ENCODE peak calls at places on chromosomes 16 and 17, in four cellular contexts. L is ovary, J is transverse colon, F is A549. C is an unnamed sample.

GRCh38 chr17:35460354-35460851 is 11.8 kb upstream of the SLFN13 start:
- DNase-seq in L (no peak), J (peak), F (peak), C (no peak)

GRCh38 chr17:6551909-6552768 is 4.2 kb downstream of the PITPNM3 start:
- DNase-seq in L (peak), J (peak), F (no peak), C (no peak)

GRCh38 chr16:77468831-77469230 is 34.0 kb upstream of the ADAMTS18 start:
- DNase-seq in L (no peak), J (no peak), F (no peak), C (no peak)

GRCh38 chr16:75535211-75535843 is 581 bp downstream of the CHST5 start:
- DNase-seq in L (no peak), J (no peak), F (no peak), C (no peak)

GRCh38 chr16:30066882-30067583 is 1.5 kb downstream of the ALDOA start:
- DNase-seq in L (no peak), J (peak), F (no peak), C (no peak)

GRCh38 chr16:1277016-1277944 is 21.4 kb downstream of the TPSD1 start:
- DNase-seq in L (no peak), J (no peak), F (no peak), C (no peak)

GRCh38 chr16:26599786-26600107 is 467.0 kb upstream of the C16orf82 start:
- DNase-seq in L (no peak), J (no peak), F (no peak), C (no peak)

GRCh38 chr17:65774787-65775186 is 213.3 kb upstream of the AXIN2 start:
- DNase-seq in L (no peak), J (no peak), F (no peak), C (no peak)

GRCh38 chr17:83007504-83008475 is 71.6 kb upstream of the METRNL start:
- DNase-seq in L (no peak), J (no peak), F (no peak), C (no peak)

GRCh38 chr17:5373112-5373511 is 46.4 kb downstream of the NUP88 start:
- DNase-seq in L (no peak), J (no peak), F (no peak), C (no peak)

GRCh38 chr16:12803203-12804093 is at the start of gene CPPED1:
- DNase-seq in L (peak), J (peak), F (peak), C (peak)

GRCh38 chr16:10594312-10594950 is 14.0 kb upstream of the EMP2 start:
- DNase-seq in L (no peak), J (peak), F (no peak), C (no peak)

GRCh38 chr17:53792997-53793396 is 29.7 kb upstream of the KIF2B start:
- DNase-seq in L (no peak), J (no peak), F (no peak), C (no peak)

GRCh38 chr16:12319464-12320030 is 343.0 kb downstream of the SNX29 start:
- DNase-seq in L (no peak), J (no peak), F (no peak), C (no peak)

GRCh38 chr16:20611350-20611902 is 35.3 kb upstream of the ACSM2B start:
- DNase-seq in L (no peak), J (no peak), F (no peak), C (no peak)

GRCh38 chr16:11183951-11184350 is 72.1 kb downstream of the SOCS1 start:
- DNase-seq in L (no peak), J (no peak), F (no peak), C (no peak)

GRCh38 chr16:79173101-79173500 is 427.4 kb downstream of the MAF start:
- DNase-seq in L (no peak), J (no peak), F (no peak), C (no peak)

GRCh38 chr17:12627177-12627629 is 38.5 kb upstream of the MYOCD start:
- DNase-seq in L (peak), J (no peak), F (peak), C (peak)

GRCh38 chr17:22253007-22253406 is 560.7 kb downstream of the KCNJ18 start:
- DNase-seq in L (no peak), J (no peak), F (no peak), C (no peak)

GRCh38 chr17:9414471-9414870 is 161.1 kb downstream of the STX8 start:
- DNase-seq in L (no peak), J (no peak), F (no peak), C (no peak)

GRCh38 chr16:70298988-70299938 is at the start of gene DDX19B:
- DNase-seq in L (peak), J (peak), F (peak), C (peak)

GRCh38 chr16:12538667-12539081 is 265.0 kb downstream of the CPPED1 start:
- DNase-seq in L (no peak), J (no peak), F (no peak), C (no peak)

GRCh38 chr16:19179890-19180490 is 11.9 kb downstream of the SYT17 start:
- DNase-seq in L (no peak), J (peak), F (peak), C (peak)

GRCh38 chr16:14308357-14308723 is 237.2 kb downstream of the MRTFB start:
- DNase-seq in L (no peak), J (no peak), F (no peak), C (no peak)
- H3K4me3 ChIP-seq in L (no peak), J (no peak), F (peak), C (no peak)

GRCh38 chr17:50665838-50666237 is 31.2 kb downstream of the ABCC3 start:
- DNase-seq in L (no peak), J (no peak), F (no peak), C (no peak)

GRCh38 chr17:50662632-50663225 is 28.0 kb downstream of the ABCC3 start:
- DNase-seq in L (no peak), J (no peak), F (no peak), C (no peak)

GRCh38 chr17:50663812-50664374 is 29.2 kb downstream of the ABCC3 start:
- DNase-seq in L (no peak), J (no peak), F (no peak), C (no peak)

GRCh38 chr17:50666316-50666715 is 31.6 kb downstream of the ABCC3 start:
- DNase-seq in L (no peak), J (no peak), F (no peak), C (no peak)

DNA sequence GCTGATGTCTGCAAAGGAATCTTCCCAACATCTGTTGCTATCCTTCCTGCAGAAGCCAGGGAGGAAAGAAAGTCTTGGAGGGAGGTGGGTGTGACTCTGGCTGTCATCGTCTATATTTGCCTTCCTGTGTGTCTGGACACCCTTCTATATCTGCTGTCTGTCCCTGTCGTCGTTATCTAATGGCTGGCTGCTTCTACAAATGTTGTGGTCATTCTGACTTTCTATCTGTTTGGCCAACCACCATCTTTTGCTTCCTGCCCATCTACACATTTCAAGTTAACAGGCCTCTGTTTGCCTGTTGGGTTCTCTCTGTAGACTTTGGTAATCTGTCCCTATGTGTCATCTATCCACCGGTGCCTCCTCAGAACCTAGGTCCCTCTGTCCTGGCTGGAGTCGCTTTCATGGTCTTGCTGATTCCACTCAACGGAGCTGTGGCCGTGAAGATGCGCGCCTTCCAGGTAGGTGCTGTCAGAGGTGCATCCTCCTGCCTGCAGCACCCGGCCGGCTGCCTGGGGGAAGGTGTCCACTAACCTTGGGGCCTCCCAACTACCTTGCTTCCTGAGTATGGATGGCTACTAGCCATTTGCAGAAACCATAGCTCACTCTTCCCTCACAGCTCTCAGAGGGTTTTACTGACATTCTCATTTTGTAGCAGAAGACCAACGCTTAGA is 30.2 kb downstream of the ABCC3 start:
- DNase-seq in L (no peak), J (no peak), F (no peak), C (no peak)
- TF ChIP-seq EP300 in L (no peak), J (no peak), F (no peak), C (no peak)

GRCh38 chr16:8572063-8572918 is 18.0 kb downstream of the TMEM114 start:
- DNase-seq in L (no peak), J (no peak), F (no peak), C (no peak)

GRCh38 chr16:8576141-8577004 is 13.9 kb downstream of the TMEM114 start:
- DNase-seq in L (no peak), J (no peak), F (no peak), C (no peak)

GRCh38 chr16:8571061-8571596 is 19.2 kb downstream of the TMEM114 start:
- DNase-seq in L (no peak), J (no peak), F (peak), C (no peak)

GRCh38 chr16:8575399-8575798 is 14.9 kb downstream of the TMEM114 start:
- DNase-seq in L (no peak), J (no peak), F (no peak), C (no peak)

GRCh38 chr16:8572919-8573724 is 17.2 kb downstream of the TMEM114 start:
- DNase-seq in L (no peak), J (no peak), F (peak), C (no peak)
- H3K4me3 ChIP-seq in L (no peak), J (no peak), F (peak), C (no peak)

DNA sequence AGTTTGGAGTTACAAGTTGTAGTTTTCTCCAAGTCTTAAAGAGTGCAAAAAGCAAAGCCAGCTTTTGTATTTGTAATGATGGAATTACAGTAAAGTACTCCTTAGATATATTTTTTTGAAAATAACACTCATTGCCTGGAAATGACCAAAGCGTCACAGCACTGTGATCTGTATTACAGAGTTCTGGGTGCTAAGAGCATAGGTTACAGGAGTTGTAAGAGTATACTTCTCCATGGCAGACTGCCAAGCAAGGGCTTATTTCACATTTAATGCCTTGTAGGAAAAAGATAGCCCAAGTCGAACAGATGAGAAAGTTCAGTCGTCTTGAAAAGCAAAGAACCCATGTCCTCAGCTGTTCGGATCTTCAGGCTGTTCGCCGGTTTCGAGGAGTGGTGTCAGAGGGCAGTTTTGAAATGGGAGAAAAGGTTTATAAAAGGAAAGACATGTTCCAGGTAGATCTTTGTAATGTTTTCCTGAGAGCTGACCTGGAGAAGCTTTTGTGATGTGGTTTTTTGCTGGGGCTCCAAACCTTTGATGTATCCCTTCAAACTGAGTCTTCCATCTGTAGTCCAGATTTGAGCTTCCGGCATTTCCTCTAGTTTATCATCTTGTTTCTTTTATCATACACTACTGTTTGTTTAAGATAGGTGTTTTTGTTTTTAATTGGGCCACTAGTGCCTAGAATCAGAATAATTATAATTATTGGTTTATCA is 41.3 kb downstream of the ERCC4 start:
- DNase-seq in L (no peak), J (no peak), F (peak), C (no peak)
- TF ChIP-seq EP300 in L (no peak), J (no peak), F (no peak), C (no peak)

GRCh38 chr16:55479560-55480197 is 681 bp downstream of the MMP2 start:
- DNase-seq in L (peak), J (no peak), F (no peak), C (no peak)
- H3K4me3 ChIP-seq in L (peak), J (peak), F (peak), C (peak)

DNA sequence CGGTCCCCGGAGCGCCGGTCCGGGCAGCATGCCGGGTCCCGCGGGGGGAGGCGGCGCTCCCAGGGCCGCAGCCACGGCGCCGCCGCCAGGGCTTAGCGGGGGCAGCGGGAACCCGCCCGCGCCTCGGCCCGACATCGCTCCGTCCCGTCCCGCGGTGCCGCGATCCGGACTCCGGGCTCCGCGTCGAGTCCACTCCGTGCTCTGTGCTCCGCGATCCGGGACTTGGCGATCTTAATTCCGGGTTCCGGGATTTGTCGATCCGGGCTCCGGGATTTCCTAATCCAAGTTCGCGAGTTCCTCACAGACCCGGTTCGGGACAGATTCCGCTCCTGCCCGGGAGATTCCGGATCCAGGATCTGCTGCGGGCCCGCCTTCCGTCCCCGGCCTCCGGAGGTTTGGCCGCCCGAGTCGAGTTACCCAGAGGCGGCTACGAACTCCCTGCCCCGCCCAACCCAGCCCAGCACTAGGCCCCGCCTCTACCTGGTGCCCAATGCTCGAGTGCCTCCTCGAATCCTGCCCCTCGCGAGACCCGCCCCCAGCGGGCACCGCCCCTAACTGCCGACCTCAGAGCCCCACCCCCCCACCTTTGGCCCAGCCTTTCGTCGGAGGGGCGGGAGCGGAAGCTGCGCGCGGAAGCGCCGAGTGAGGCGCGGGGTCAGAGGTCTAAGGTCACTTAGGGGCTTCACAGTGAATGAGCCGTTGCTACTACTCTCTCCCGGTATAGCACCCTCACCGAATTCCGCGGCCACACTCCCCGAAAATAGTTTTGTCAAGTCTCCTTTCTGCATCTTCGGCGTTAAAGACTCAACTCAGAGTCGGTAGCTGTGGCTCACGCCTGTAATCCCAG is at the start of gene SMARCD2:
- DNase-seq in L (peak), J (peak), F (peak), C (peak)
- TF ChIP-seq EP300 in L (peak), J (no peak), F (no peak), C (peak)

DNA sequence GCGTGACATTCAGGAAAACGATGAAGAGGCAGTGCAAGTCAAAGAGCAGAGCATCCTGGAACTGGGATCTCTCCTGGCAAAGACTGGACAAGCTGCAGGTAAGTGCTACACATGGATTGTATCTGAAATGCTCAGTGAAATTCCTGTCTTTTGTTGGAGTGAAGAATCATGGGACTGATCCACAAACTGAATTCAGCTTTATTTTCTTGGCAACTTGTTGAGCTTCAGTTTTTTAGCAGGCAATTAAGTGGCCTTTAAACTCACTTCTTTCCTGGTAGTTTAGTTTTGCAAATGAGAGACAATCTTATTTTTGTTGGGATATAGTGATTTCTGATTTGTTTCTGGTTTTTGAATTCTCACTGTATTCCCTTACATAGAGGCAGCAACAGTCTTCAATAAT is 2.6 kb downstream of the PSMD11 start:
- DNase-seq in L (no peak), J (no peak), F (no peak), C (no peak)
- H3K4me3 ChIP-seq in L (no peak), J (no peak), F (no peak), C (no peak)

GRCh38 chr16:64925166-64925565 is 196.7 kb downstream of the CDH11 start:
- DNase-seq in L (no peak), J (no peak), F (no peak), C (peak)

GRCh38 chr16:64920211-64920610 is 201.7 kb downstream of the CDH11 start:
- DNase-seq in L (no peak), J (no peak), F (no peak), C (no peak)
- TF ChIP-seq EP300 in L (no peak), J (no peak), F (no peak), C (no peak)

GRCh38 chr17:68515238-68515637 is 3.0 kb downstream of the PRKAR1A start:
- DNase-seq in L (no peak), J (no peak), F (no peak), C (no peak)

GRCh38 chr17:68516732-68517131 is 4.5 kb downstream of the PRKAR1A start:
- DNase-seq in L (no peak), J (no peak), F (no peak), C (no peak)

GRCh38 chr17:68519911-68520310 is 7.7 kb downstream of the PRKAR1A start:
- DNase-seq in L (no peak), J (no peak), F (no peak), C (no peak)

GRCh38 chr17:68514809-68515208 is 2.6 kb downstream of the PRKAR1A start:
- DNase-seq in L (no peak), J (no peak), F (peak), C (no peak)

DNA sequence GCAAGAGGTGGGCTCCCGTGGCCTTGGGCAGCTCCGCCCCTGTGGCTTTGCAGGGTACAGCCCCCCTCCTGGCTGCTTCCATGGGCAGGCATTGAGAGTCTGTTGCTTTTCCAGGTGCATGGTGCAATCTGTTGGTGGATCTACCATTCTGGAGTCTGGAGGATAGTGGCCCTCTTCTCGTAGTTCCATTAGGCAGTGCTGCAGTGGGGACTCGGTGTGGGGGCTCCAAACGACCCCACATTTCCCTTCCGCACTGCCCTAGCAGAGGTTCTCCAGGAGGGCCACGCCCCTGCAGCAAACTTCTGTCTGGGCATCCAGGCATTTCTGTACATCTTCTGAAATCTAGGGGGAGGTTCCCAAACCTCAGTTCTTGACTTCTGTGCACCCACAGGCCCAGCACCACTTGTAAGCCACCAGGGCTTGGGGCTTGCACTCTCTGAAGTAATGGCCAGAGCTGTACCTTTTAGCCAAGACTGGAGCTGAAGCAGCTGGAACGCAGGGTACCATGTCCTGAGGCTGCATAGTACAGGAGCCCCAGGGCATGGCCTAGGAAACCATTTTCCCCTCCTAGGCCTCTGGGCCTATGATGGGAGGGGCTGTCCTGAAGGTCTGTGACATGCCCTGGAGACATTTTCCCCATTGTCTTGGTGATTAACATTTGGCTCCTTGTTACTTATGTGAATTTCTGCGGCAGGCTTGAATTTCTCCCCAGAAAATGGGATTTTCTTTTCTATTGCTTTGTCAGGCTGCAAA is 6.0 kb downstream of the PRKAR1A start:
- DNase-seq in L (no peak), J (no peak), F (no peak), C (no peak)
- H3K4me3 ChIP-seq in L (no peak), J (no peak), F (no peak), C (no peak)

GRCh38 chr16:31536804-31537361 is 9.2 kb downstream of the AHSP start:
- DNase-seq in L (no peak), J (no peak), F (no peak), C (no peak)

GRCh38 chr16:31538199-31538598 is 10.5 kb downstream of the AHSP start:
- DNase-seq in L (no peak), J (no peak), F (no peak), C (no peak)

GRCh38 chr16:31532120-31532519 is 4.4 kb downstream of the AHSP start:
- DNase-seq in L (no peak), J (no peak), F (no peak), C (no peak)

GRCh38 chr16:31537362-31537921 is 9.7 kb downstream of the AHSP start:
- DNase-seq in L (no peak), J (no peak), F (no peak), C (no peak)

DNA sequence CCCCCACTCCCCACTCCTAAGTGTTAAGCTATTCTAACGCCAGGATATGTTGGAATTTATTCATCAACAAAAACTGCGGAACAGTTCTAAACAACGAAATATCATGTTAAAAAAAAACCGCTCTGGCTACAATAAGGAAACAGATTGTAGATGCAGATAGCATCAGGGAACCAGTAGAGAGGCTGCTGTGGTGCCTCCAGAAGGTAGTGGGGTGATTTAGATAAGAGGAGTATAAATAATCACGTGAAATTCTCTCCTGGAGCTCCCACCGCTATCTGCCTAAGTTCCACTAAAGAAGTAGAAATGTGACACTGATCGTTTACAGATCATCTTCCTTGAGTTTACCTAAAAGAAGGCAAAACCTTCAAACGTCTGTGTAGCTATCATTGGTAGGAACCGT is 8.0 kb downstream of the AHSP start:
- DNase-seq in L (no peak), J (no peak), F (no peak), C (no peak)
- TF ChIP-seq EP300 in L (no peak), J (no peak), F (no peak), C (no peak)

C was measured in tibial nerve.